ENCODE peak calls at places on chromosomes 3 and 15, in seven cellular contexts. One of them, this sample, is unnamed.
A peak's percentile ranks its signal among the peaks of the same experiment; 100 is the strongest.

GRCh38 chr3:106294121-106294520 is 425.3 kb upstream of the CBLB start:
- DNase-seq in epithelial cell of esophagus: no peak
- DNase-seq in GM12864: no peak
- DNase-seq in IMR-90: no peak
- DNase-seq in lower leg skin: no peak
- DNase-seq in fibroblast of pulmonary artery: no peak
- DNase-seq in sigmoid colon: no peak
- DNase-seq in this sample: no peak

GRCh38 chr15:31440754-31441298 is 114.2 kb downstream of the KLF13 start:
- DNase-seq in epithelial cell of esophagus: no peak
- DNase-seq in GM12864: no peak
- DNase-seq in IMR-90: peak; percentile 27
- DNase-seq in lower leg skin: peak; percentile 94
- DNase-seq in fibroblast of pulmonary artery: peak; percentile 29
- DNase-seq in sigmoid colon: peak; percentile 82
- DNase-seq in this sample: peak; percentile 42

GRCh38 chr3:182121424-182121823 is 409.7 kb downstream of the SOX2 start:
- DNase-seq in epithelial cell of esophagus: no peak
- DNase-seq in GM12864: no peak
- DNase-seq in IMR-90: no peak
- DNase-seq in lower leg skin: no peak
- DNase-seq in fibroblast of pulmonary artery: no peak
- DNase-seq in sigmoid colon: no peak
- DNase-seq in this sample: no peak

GRCh38 chr3:123148772-123149171 is 53.0 kb upstream of the SEC22A start:
- DNase-seq in epithelial cell of esophagus: peak; percentile 19
- DNase-seq in GM12864: no peak
- DNase-seq in IMR-90: no peak
- DNase-seq in lower leg skin: peak; percentile 64
- DNase-seq in fibroblast of pulmonary artery: no peak
- DNase-seq in sigmoid colon: no peak
- DNase-seq in this sample: no peak

GRCh38 chr3:164679245-164679644 is 399.1 kb downstream of the SI start:
- DNase-seq in epithelial cell of esophagus: no peak
- DNase-seq in GM12864: no peak
- DNase-seq in IMR-90: no peak
- DNase-seq in lower leg skin: no peak
- DNase-seq in fibroblast of pulmonary artery: no peak
- DNase-seq in sigmoid colon: no peak
- DNase-seq in this sample: no peak

GRCh38 chr15:38197553-38197952 is 55.1 kb upstream of the SPRED1 start:
- DNase-seq in epithelial cell of esophagus: no peak
- DNase-seq in GM12864: no peak
- DNase-seq in IMR-90: peak; percentile 11
- DNase-seq in lower leg skin: no peak
- DNase-seq in fibroblast of pulmonary artery: peak; percentile 56
- DNase-seq in sigmoid colon: no peak
- DNase-seq in this sample: no peak

GRCh38 chr15:43209059-43209824 is 11.6 kb downstream of the EPB42 start:
- DNase-seq in epithelial cell of esophagus: peak; percentile 54
- DNase-seq in GM12864: no peak
- DNase-seq in IMR-90: no peak
- DNase-seq in lower leg skin: peak; percentile 78
- DNase-seq in fibroblast of pulmonary artery: peak; percentile 18
- DNase-seq in sigmoid colon: no peak
- DNase-seq in this sample: no peak

GRCh38 chr3:169278667-169279066 is 384.8 kb downstream of the MECOM start:
- DNase-seq in epithelial cell of esophagus: no peak
- DNase-seq in GM12864: no peak
- DNase-seq in IMR-90: no peak
- DNase-seq in lower leg skin: no peak
- DNase-seq in fibroblast of pulmonary artery: no peak
- DNase-seq in sigmoid colon: no peak
- DNase-seq in this sample: no peak

GRCh38 chr3:190318666-190319065 is 3.6 kb downstream of the CLDN1 start:
- DNase-seq in epithelial cell of esophagus: peak; percentile 75
- DNase-seq in GM12864: no peak
- DNase-seq in IMR-90: no peak
- DNase-seq in lower leg skin: no peak
- DNase-seq in fibroblast of pulmonary artery: no peak
- DNase-seq in sigmoid colon: no peak
- DNase-seq in this sample: no peak

GRCh38 chr15:59170295-59170881 is 36.3 kb upstream of the LDHAL6B start:
- DNase-seq in epithelial cell of esophagus: peak; percentile 84
- DNase-seq in GM12864: no peak
- DNase-seq in IMR-90: no peak
- DNase-seq in lower leg skin: peak; percentile 90
- DNase-seq in fibroblast of pulmonary artery: peak; percentile 34
- DNase-seq in sigmoid colon: no peak
- DNase-seq in this sample: no peak

GRCh38 chr15:96505014-96505413 is 174.5 kb downstream of the NR2F2 start:
- DNase-seq in epithelial cell of esophagus: no peak
- DNase-seq in GM12864: no peak
- DNase-seq in IMR-90: no peak
- DNase-seq in lower leg skin: no peak
- DNase-seq in fibroblast of pulmonary artery: no peak
- DNase-seq in sigmoid colon: no peak
- DNase-seq in this sample: no peak

GRCh38 chr3:48429416-48430358 is at the start of gene PLXNB1:
- DNase-seq in epithelial cell of esophagus: peak; percentile 95
- DNase-seq in GM12864: no peak
- DNase-seq in IMR-90: peak; percentile 71
- DNase-seq in lower leg skin: peak; percentile 95
- DNase-seq in fibroblast of pulmonary artery: peak; percentile 70
- DNase-seq in sigmoid colon: peak; percentile 95
- DNase-seq in this sample: peak; percentile 83

GRCh38 chr3:14913926-14914776 is 33.2 kb upstream of the NR2C2 start:
- DNase-seq in epithelial cell of esophagus: no peak
- DNase-seq in GM12864: no peak
- DNase-seq in IMR-90: no peak
- DNase-seq in lower leg skin: peak; percentile 66
- DNase-seq in fibroblast of pulmonary artery: no peak
- DNase-seq in sigmoid colon: no peak
- DNase-seq in this sample: no peak

GRCh38 chr3:31184257-31185003 is 290.0 kb upstream of the GADL1 start:
- DNase-seq in epithelial cell of esophagus: no peak
- DNase-seq in GM12864: no peak
- DNase-seq in IMR-90: no peak
- DNase-seq in lower leg skin: no peak
- DNase-seq in fibroblast of pulmonary artery: no peak
- DNase-seq in sigmoid colon: no peak
- DNase-seq in this sample: no peak

GRCh38 chr15:80957556-80957955 is 32.1 kb downstream of the MESD start:
- DNase-seq in epithelial cell of esophagus: no peak
- DNase-seq in GM12864: no peak
- DNase-seq in IMR-90: peak; percentile 22
- DNase-seq in lower leg skin: peak; percentile 17
- DNase-seq in fibroblast of pulmonary artery: no peak
- DNase-seq in sigmoid colon: no peak
- DNase-seq in this sample: no peak

GRCh38 chr3:61381745-61382392 is 130.6 kb upstream of the FHIT start:
- DNase-seq in epithelial cell of esophagus: peak; percentile 53
- DNase-seq in GM12864: no peak
- DNase-seq in IMR-90: peak; percentile 7
- DNase-seq in lower leg skin: no peak
- DNase-seq in fibroblast of pulmonary artery: peak; percentile 36
- DNase-seq in sigmoid colon: no peak
- DNase-seq in this sample: no peak

GRCh38 chr15:89127054-89127702 is 38.9 kb downstream of the ABHD2 start:
- DNase-seq in epithelial cell of esophagus: peak; percentile 87
- DNase-seq in GM12864: no peak
- DNase-seq in IMR-90: peak; percentile 29
- DNase-seq in lower leg skin: no peak
- DNase-seq in fibroblast of pulmonary artery: no peak
- DNase-seq in sigmoid colon: no peak
- DNase-seq in this sample: no peak

GRCh38 chr15:85595804-85596536 is 198.8 kb downstream of the KLHL25 start:
- DNase-seq in epithelial cell of esophagus: peak; percentile 53
- DNase-seq in GM12864: no peak
- DNase-seq in IMR-90: peak; percentile 49
- DNase-seq in lower leg skin: no peak
- DNase-seq in fibroblast of pulmonary artery: no peak
- DNase-seq in sigmoid colon: no peak
- DNase-seq in this sample: no peak
- H3K4me3 ChIP-seq in epithelial cell of esophagus: no peak overlapping the region
- H3K4me3 ChIP-seq in GM12864: no peak overlapping the region
- H3K4me3 ChIP-seq in IMR-90: no peak overlapping the region
- H3K4me3 ChIP-seq in lower leg skin: no peak overlapping the region
- H3K4me3 ChIP-seq in fibroblast of pulmonary artery: no peak overlapping the region
- H3K4me3 ChIP-seq in sigmoid colon: no peak overlapping the region
- H3K4me3 ChIP-seq in this sample: no peak overlapping the region

GRCh38 chr3:55885721-55886120 is 398.6 kb upstream of the WNT5A start:
- DNase-seq in epithelial cell of esophagus: peak; percentile 83
- DNase-seq in GM12864: no peak
- DNase-seq in IMR-90: peak; percentile 82
- DNase-seq in lower leg skin: no peak
- DNase-seq in fibroblast of pulmonary artery: peak; percentile 14
- DNase-seq in sigmoid colon: no peak
- DNase-seq in this sample: no peak
- TF ChIP-seq CTCF in epithelial cell of esophagus: peak; percentile 53
- TF ChIP-seq CTCF in GM12864: no peak
- TF ChIP-seq CTCF in IMR-90: peak; percentile 28
- TF ChIP-seq CTCF in lower leg skin: no peak
- TF ChIP-seq CTCF in fibroblast of pulmonary artery: no peak
- TF ChIP-seq CTCF in sigmoid colon: no peak
- TF ChIP-seq CTCF in this sample: no peak

DNA sequence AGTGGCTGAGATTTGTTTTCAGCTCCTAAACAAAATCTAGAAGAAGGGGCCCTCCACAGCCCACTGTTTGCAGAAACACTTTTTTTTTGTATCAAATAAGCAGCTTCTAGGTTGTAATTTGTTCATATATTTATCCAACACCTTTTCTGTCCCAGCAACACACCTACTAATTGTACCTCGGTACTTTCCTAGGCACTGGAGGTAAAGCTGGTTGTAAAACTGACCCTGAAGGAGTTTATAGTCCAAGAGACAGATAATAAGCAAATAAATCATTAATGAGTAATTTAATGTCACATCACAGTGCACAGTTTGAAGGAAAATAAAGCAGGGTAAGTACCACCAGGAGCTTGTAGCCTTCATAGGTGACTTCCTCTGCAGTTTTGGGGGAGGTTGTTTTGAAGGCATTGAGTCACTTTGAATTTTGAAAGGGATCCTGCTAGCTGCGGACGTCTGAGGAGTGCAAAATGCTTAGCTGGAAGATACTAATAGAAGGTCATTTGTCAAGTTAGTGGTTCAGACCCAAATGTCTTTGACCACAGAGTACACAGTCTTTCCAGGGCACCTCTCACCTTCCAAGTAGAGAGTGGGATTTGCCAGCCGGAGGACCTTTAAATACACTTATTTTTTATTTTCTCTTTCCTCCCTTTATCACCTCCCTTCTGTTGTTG is 53.7 kb downstream of the CMSS1 start:
- DNase-seq in epithelial cell of esophagus: no peak
- DNase-seq in GM12864: no peak
- DNase-seq in IMR-90: no peak
- DNase-seq in lower leg skin: no peak
- DNase-seq in fibroblast of pulmonary artery: no peak
- DNase-seq in sigmoid colon: no peak
- DNase-seq in this sample: no peak
- H3K4me3 ChIP-seq in epithelial cell of esophagus: no peak overlapping the region
- H3K4me3 ChIP-seq in GM12864: no peak overlapping the region
- H3K4me3 ChIP-seq in IMR-90: no peak overlapping the region
- H3K4me3 ChIP-seq in lower leg skin: no peak overlapping the region
- H3K4me3 ChIP-seq in fibroblast of pulmonary artery: no peak overlapping the region
- H3K4me3 ChIP-seq in sigmoid colon: no peak overlapping the region
- H3K4me3 ChIP-seq in this sample: peak overlapping the region; percentile 84

GRCh38 chr3:71310595-71311319 is 272.8 kb downstream of the FOXP1 start:
- DNase-seq in epithelial cell of esophagus: peak; percentile 16
- DNase-seq in GM12864: no peak
- DNase-seq in IMR-90: peak; percentile 55
- DNase-seq in lower leg skin: no peak
- DNase-seq in fibroblast of pulmonary artery: peak; percentile 39
- DNase-seq in sigmoid colon: peak; percentile 73
- DNase-seq in this sample: no peak
- TF ChIP-seq CTCF in epithelial cell of esophagus: no peak
- TF ChIP-seq CTCF in GM12864: no peak
- TF ChIP-seq CTCF in IMR-90: peak; percentile 16
- TF ChIP-seq CTCF in lower leg skin: no peak
- TF ChIP-seq CTCF in fibroblast of pulmonary artery: peak; percentile 15
- TF ChIP-seq CTCF in sigmoid colon: no peak
- TF ChIP-seq CTCF in this sample: no peak

GRCh38 chr3:52779411-52780297 is 2.3 kb downstream of the ITIH1 start:
- DNase-seq in epithelial cell of esophagus: no peak
- DNase-seq in GM12864: no peak
- DNase-seq in IMR-90: no peak
- DNase-seq in lower leg skin: peak; percentile 62
- DNase-seq in fibroblast of pulmonary artery: no peak
- DNase-seq in sigmoid colon: peak; percentile 53
- DNase-seq in this sample: no peak

GRCh38 chr3:52782412-52783210 is 5.2 kb downstream of the ITIH1 start:
- DNase-seq in epithelial cell of esophagus: no peak
- DNase-seq in GM12864: no peak
- DNase-seq in IMR-90: no peak
- DNase-seq in lower leg skin: peak; percentile 65
- DNase-seq in fibroblast of pulmonary artery: no peak
- DNase-seq in sigmoid colon: peak; percentile 38
- DNase-seq in this sample: peak; percentile 4

GRCh38 chr3:52783211-52783555 is 5.8 kb downstream of the ITIH1 start:
- DNase-seq in epithelial cell of esophagus: no peak
- DNase-seq in GM12864: no peak
- DNase-seq in IMR-90: no peak
- DNase-seq in lower leg skin: peak; percentile 54
- DNase-seq in fibroblast of pulmonary artery: no peak
- DNase-seq in sigmoid colon: peak; percentile 11
- DNase-seq in this sample: peak; percentile 4

GRCh38 chr3:52780298-52780585 is 2.8 kb downstream of the ITIH1 start:
- DNase-seq in epithelial cell of esophagus: no peak
- DNase-seq in GM12864: no peak
- DNase-seq in IMR-90: no peak
- DNase-seq in lower leg skin: no peak
- DNase-seq in fibroblast of pulmonary artery: no peak
- DNase-seq in sigmoid colon: no peak
- DNase-seq in this sample: no peak

GRCh38 chr3:52781741-52782140 is 4.3 kb downstream of the ITIH1 start:
- DNase-seq in epithelial cell of esophagus: no peak
- DNase-seq in GM12864: no peak
- DNase-seq in IMR-90: no peak
- DNase-seq in lower leg skin: peak; percentile 31
- DNase-seq in fibroblast of pulmonary artery: no peak
- DNase-seq in sigmoid colon: no peak
- DNase-seq in this sample: peak; percentile 10
- H3K4me3 ChIP-seq in epithelial cell of esophagus: no peak overlapping the region
- H3K4me3 ChIP-seq in GM12864: no peak overlapping the region
- H3K4me3 ChIP-seq in IMR-90: no peak overlapping the region
- H3K4me3 ChIP-seq in lower leg skin: no peak overlapping the region
- H3K4me3 ChIP-seq in fibroblast of pulmonary artery: no peak overlapping the region
- H3K4me3 ChIP-seq in sigmoid colon: no peak overlapping the region
- H3K4me3 ChIP-seq in this sample: no peak overlapping the region

This sample was measured in uterus.